ENCODE peak calls at places on chromosomes 11 and 22, in seven cellular contexts. One of them, this sample, is unnamed.

GRCh38 chr22:22959147-22959827 is 71.7 kb downstream of the IGLL5 start:
- DNase-seq in CD8-positive, alpha-beta T cell: peak; percentile 48
- DNase-seq in left ventricle myocardium inferior: peak; percentile 45
- DNase-seq in colonic mucosa: peak; percentile 71
- DNase-seq in tibial artery: no peak
- DNase-seq in fibroblast of lung: peak; percentile 82
- DNase-seq in kidney: no peak
- DNase-seq in this sample: peak; percentile 66

GRCh38 chr22:37623075-37624016 is 14.7 kb downstream of the GGA1 start:
- DNase-seq in fibroblast of lung: peak; percentile 57
- DNase-seq in tibial artery: peak; percentile 76
- DNase-seq in left ventricle myocardium inferior: peak; percentile 66
- DNase-seq in kidney: no peak
- DNase-seq in colonic mucosa: peak; percentile 69
- DNase-seq in CD8-positive, alpha-beta T cell: peak; percentile 64
- DNase-seq in this sample: no peak

GRCh38 chr11:313787-314547 is at the start of gene IFITM1:
- DNase-seq in tibial artery: no peak
- DNase-seq in colonic mucosa: peak; percentile 62
- DNase-seq in left ventricle myocardium inferior: no peak
- DNase-seq in CD8-positive, alpha-beta T cell: no peak
- DNase-seq in fibroblast of lung: peak; percentile 86
- DNase-seq in kidney: peak; percentile 72
- DNase-seq in this sample: no peak

GRCh38 chr11:85672111-85672875 is 7.4 kb upstream of the CREBZF start:
- DNase-seq in CD8-positive, alpha-beta T cell: no peak
- DNase-seq in fibroblast of lung: no peak
- DNase-seq in tibial artery: no peak
- DNase-seq in kidney: no peak
- DNase-seq in colonic mucosa: no peak
- DNase-seq in left ventricle myocardium inferior: no peak
- DNase-seq in this sample: no peak

GRCh38 chr11:114129699-114130659 is 70.5 kb downstream of the ZBTB16 start:
- DNase-seq in left ventricle myocardium inferior: no peak
- DNase-seq in colonic mucosa: no peak
- DNase-seq in CD8-positive, alpha-beta T cell: no peak
- DNase-seq in kidney: no peak
- DNase-seq in fibroblast of lung: no peak
- DNase-seq in tibial artery: no peak
- DNase-seq in this sample: no peak

GRCh38 chr11:122668562-122669090 is 13.1 kb downstream of the UBASH3B start:
- DNase-seq in fibroblast of lung: peak; percentile 95
- DNase-seq in tibial artery: no peak
- DNase-seq in left ventricle myocardium inferior: no peak
- DNase-seq in CD8-positive, alpha-beta T cell: no peak
- DNase-seq in colonic mucosa: no peak
- DNase-seq in kidney: no peak
- DNase-seq in this sample: no peak

GRCh38 chr11:36148701-36149100 is 140.5 kb downstream of the COMMD9 start:
- DNase-seq in colonic mucosa: no peak
- DNase-seq in fibroblast of lung: no peak
- DNase-seq in kidney: no peak
- DNase-seq in tibial artery: no peak
- DNase-seq in CD8-positive, alpha-beta T cell: no peak
- DNase-seq in left ventricle myocardium inferior: no peak
- DNase-seq in this sample: no peak

GRCh38 chr11:113618360-113618759 is 87.7 kb downstream of the TMPRSS5 start:
- DNase-seq in fibroblast of lung: peak; percentile 8
- DNase-seq in tibial artery: peak; percentile 69
- DNase-seq in left ventricle myocardium inferior: no peak
- DNase-seq in kidney: no peak
- DNase-seq in CD8-positive, alpha-beta T cell: no peak
- DNase-seq in colonic mucosa: no peak
- DNase-seq in this sample: no peak

GRCh38 chr11:79081441-79082124 is 359.2 kb downstream of the TENM4 start:
- DNase-seq in tibial artery: no peak
- DNase-seq in CD8-positive, alpha-beta T cell: no peak
- DNase-seq in kidney: no peak
- DNase-seq in fibroblast of lung: no peak
- DNase-seq in colonic mucosa: no peak
- DNase-seq in left ventricle myocardium inferior: no peak
- DNase-seq in this sample: no peak

GRCh38 chr22:40721266-40721665 is 42.0 kb downstream of the MCHR1 start:
- DNase-seq in CD8-positive, alpha-beta T cell: no peak
- DNase-seq in fibroblast of lung: peak; percentile 65
- DNase-seq in left ventricle myocardium inferior: no peak
- DNase-seq in colonic mucosa: no peak
- DNase-seq in tibial artery: no peak
- DNase-seq in kidney: no peak
- DNase-seq in this sample: no peak

GRCh38 chr11:68306636-68307035 is 5.8 kb upstream of the LRP5 start:
- DNase-seq in tibial artery: no peak
- DNase-seq in fibroblast of lung: no peak
- DNase-seq in colonic mucosa: no peak
- DNase-seq in kidney: no peak
- DNase-seq in left ventricle myocardium inferior: no peak
- DNase-seq in CD8-positive, alpha-beta T cell: no peak
- DNase-seq in this sample: no peak

GRCh38 chr11:9132203-9132878 is 40.9 kb upstream of the SCUBE2 start:
- DNase-seq in fibroblast of lung: no peak
- DNase-seq in tibial artery: no peak
- DNase-seq in colonic mucosa: no peak
- DNase-seq in CD8-positive, alpha-beta T cell: no peak
- DNase-seq in kidney: no peak
- DNase-seq in left ventricle myocardium inferior: no peak
- DNase-seq in this sample: no peak

GRCh38 chr22:46776486-46776826 is 14.0 kb downstream of the TBC1D22A start:
- DNase-seq in kidney: no peak
- DNase-seq in left ventricle myocardium inferior: no peak
- DNase-seq in CD8-positive, alpha-beta T cell: no peak
- DNase-seq in tibial artery: no peak
- DNase-seq in colonic mucosa: no peak
- DNase-seq in fibroblast of lung: no peak
- DNase-seq in this sample: no peak

GRCh38 chr11:133947298-133947905 is 9.4 kb downstream of the IGSF9B start:
- DNase-seq in colonic mucosa: no peak
- DNase-seq in fibroblast of lung: peak; percentile 29
- DNase-seq in CD8-positive, alpha-beta T cell: peak; percentile 41
- DNase-seq in tibial artery: peak; percentile 72
- DNase-seq in kidney: no peak
- DNase-seq in left ventricle myocardium inferior: peak; percentile 60
- DNase-seq in this sample: peak; percentile 67

GRCh38 chr11:128696930-128697329 is 3.1 kb downstream of the FLI1 start:
- DNase-seq in colonic mucosa: no peak
- DNase-seq in kidney: no peak
- DNase-seq in left ventricle myocardium inferior: no peak
- DNase-seq in tibial artery: no peak
- DNase-seq in CD8-positive, alpha-beta T cell: no peak
- DNase-seq in fibroblast of lung: no peak
- DNase-seq in this sample: no peak
- H3K4me1 ChIP-seq in colonic mucosa: no peaks in the 10 kb centered on the region
- H3K4me1 ChIP-seq in kidney: peaks cover 6% of the 10 kb centered on the region
- H3K4me1 ChIP-seq in left ventricle myocardium inferior: peaks cover 77% of the 10 kb centered on the region
- H3K4me1 ChIP-seq in tibial artery: peaks cover 35% of the 10 kb centered on the region
- H3K4me1 ChIP-seq in CD8-positive, alpha-beta T cell: peaks cover 65% of the 10 kb centered on the region
- H3K4me1 ChIP-seq in fibroblast of lung: peaks cover 2% of the 10 kb centered on the region
- H3K4me1 ChIP-seq in this sample: peaks cover 24% of the 10 kb centered on the region

GRCh38 chr11:64851831-64852337 is 7.4 kb upstream of the CDC42BPG start:
- DNase-seq in tibial artery: no peak
- DNase-seq in CD8-positive, alpha-beta T cell: no peak
- DNase-seq in kidney: peak; percentile 73
- DNase-seq in fibroblast of lung: no peak
- DNase-seq in left ventricle myocardium inferior: no peak
- DNase-seq in colonic mucosa: no peak
- DNase-seq in this sample: no peak
- H3K4me1 ChIP-seq in tibial artery: peaks cover 88% of the 10 kb centered on the region
- H3K4me1 ChIP-seq in CD8-positive, alpha-beta T cell: peaks cover 94% of the 10 kb centered on the region
- H3K4me1 ChIP-seq in kidney: peaks cover 30% of the 10 kb centered on the region
- H3K4me1 ChIP-seq in fibroblast of lung: peaks cover 41% of the 10 kb centered on the region
- H3K4me1 ChIP-seq in left ventricle myocardium inferior: peaks cover 98% of the 10 kb centered on the region
- H3K4me1 ChIP-seq in colonic mucosa: peaks cover 44% of the 10 kb centered on the region
- H3K4me1 ChIP-seq in this sample: peaks cover 65% of the 10 kb centered on the region

GRCh38 chr11:63918576-63919171 is 1.7 kb upstream of the RCOR2 start:
- DNase-seq in fibroblast of lung: peak; percentile 30
- DNase-seq in kidney: no peak
- DNase-seq in tibial artery: no peak
- DNase-seq in left ventricle myocardium inferior: no peak
- DNase-seq in colonic mucosa: peak; percentile 56
- DNase-seq in CD8-positive, alpha-beta T cell: no peak
- DNase-seq in this sample: no peak

GRCh38 chr11:63914896-63915681 is 1.9 kb downstream of the RCOR2 start:
- DNase-seq in left ventricle myocardium inferior: no peak
- DNase-seq in colonic mucosa: no peak
- DNase-seq in fibroblast of lung: no peak
- DNase-seq in tibial artery: no peak
- DNase-seq in CD8-positive, alpha-beta T cell: no peak
- DNase-seq in kidney: no peak
- DNase-seq in this sample: no peak

GRCh38 chr11:63917685-63918523 is 940 bp upstream of the RCOR2 start:
- DNase-seq in kidney: peak; percentile 88
- DNase-seq in tibial artery: peak; percentile 92
- DNase-seq in left ventricle myocardium inferior: peak; percentile 84
- DNase-seq in fibroblast of lung: peak; percentile 63
- DNase-seq in CD8-positive, alpha-beta T cell: no peak
- DNase-seq in colonic mucosa: peak; percentile 90
- DNase-seq in this sample: peak; percentile 91

GRCh38 chr11:63915961-63916836 is 765 bp downstream of the RCOR2 start:
- DNase-seq in left ventricle myocardium inferior: peak; percentile 58
- DNase-seq in CD8-positive, alpha-beta T cell: no peak
- DNase-seq in fibroblast of lung: peak; percentile 41
- DNase-seq in tibial artery: peak; percentile 79
- DNase-seq in colonic mucosa: peak; percentile 78
- DNase-seq in kidney: peak; percentile 82
- DNase-seq in this sample: peak; percentile 60

GRCh38 chr11:63916837-63917684 is at the start of gene RCOR2:
- DNase-seq in tibial artery: peak; percentile 89
- DNase-seq in fibroblast of lung: peak; percentile 90
- DNase-seq in left ventricle myocardium inferior: peak; percentile 87
- DNase-seq in kidney: peak; percentile 90
- DNase-seq in colonic mucosa: peak; percentile 80
- DNase-seq in CD8-positive, alpha-beta T cell: no peak
- DNase-seq in this sample: peak; percentile 89
- H3K4me1 ChIP-seq in tibial artery: peaks cover 54% of the 10 kb centered on the region
- H3K4me1 ChIP-seq in fibroblast of lung: peaks cover 19% of the 10 kb centered on the region
- H3K4me1 ChIP-seq in left ventricle myocardium inferior: peaks cover 60% of the 10 kb centered on the region
- H3K4me1 ChIP-seq in kidney: peaks cover 33% of the 10 kb centered on the region
- H3K4me1 ChIP-seq in colonic mucosa: peaks cover 35% of the 10 kb centered on the region
- H3K4me1 ChIP-seq in CD8-positive, alpha-beta T cell: peaks cover 28% of the 10 kb centered on the region
- H3K4me1 ChIP-seq in this sample: peaks cover 51% of the 10 kb centered on the region

DNA sequence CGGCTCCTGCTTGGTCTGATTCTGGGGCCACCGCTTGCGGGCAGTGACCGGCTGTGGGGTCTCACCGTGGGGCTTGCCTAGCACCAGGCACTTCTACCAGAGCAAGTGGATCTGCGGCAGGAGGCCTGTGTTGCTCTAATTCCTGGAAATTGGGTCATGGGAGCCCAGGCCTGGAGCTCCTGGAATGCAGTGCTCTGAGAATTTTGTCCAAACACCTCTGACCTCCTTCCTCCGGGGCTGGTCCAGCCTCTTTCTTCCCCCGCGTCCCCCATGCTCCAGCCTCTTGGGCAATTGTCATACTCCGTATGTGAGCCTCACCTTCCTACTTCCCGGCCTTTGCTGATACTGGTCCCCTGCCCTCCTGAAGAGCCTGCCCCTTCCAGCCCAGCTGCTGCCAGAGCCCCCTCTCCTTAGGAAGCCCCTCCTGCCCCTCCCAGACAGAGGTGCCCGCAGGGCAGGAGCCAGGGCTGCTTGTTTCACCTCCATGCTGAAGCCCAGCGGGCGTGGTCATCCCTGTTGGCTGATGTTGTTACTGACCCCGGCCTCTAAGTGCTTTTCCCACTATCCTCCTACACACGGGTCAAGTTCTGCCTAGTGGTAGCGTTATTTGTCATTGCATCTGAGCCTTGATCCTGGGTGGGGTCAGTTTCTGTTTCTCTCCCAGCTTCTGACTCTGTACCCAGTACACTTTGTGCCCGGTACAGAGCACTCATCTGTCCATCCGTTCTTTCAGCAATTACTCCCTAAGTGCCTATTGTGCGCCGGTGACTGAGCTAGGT is 9.6 kb downstream of the MGAT3 start:
- DNase-seq in fibroblast of lung: no peak
- DNase-seq in CD8-positive, alpha-beta T cell: no peak
- DNase-seq in left ventricle myocardium inferior: no peak
- DNase-seq in colonic mucosa: no peak
- DNase-seq in tibial artery: no peak
- DNase-seq in kidney: no peak
- DNase-seq in this sample: no peak
- H3K4me1 ChIP-seq in fibroblast of lung: no peaks in the 10 kb centered on the region
- H3K4me1 ChIP-seq in CD8-positive, alpha-beta T cell: peaks cover 5% of the 10 kb centered on the region
- H3K4me1 ChIP-seq in left ventricle myocardium inferior: peaks cover 96% of the 10 kb centered on the region
- H3K4me1 ChIP-seq in colonic mucosa: peaks cover 14% of the 10 kb centered on the region
- H3K4me1 ChIP-seq in tibial artery: peaks cover under 1% of the 10 kb centered on the region
- H3K4me1 ChIP-seq in kidney: peaks cover 32% of the 10 kb centered on the region
- H3K4me1 ChIP-seq in this sample: peaks cover 71% of the 10 kb centered on the region

This sample was measured in heart left ventricle.